ENCODE peak calls at places on chromosomes 1 and 21, in eight cellular contexts. One of them, this sample, is unnamed.

GRCh38 chr1:154847891-154848290 is 22.2 kb downstream of the KCNN3 start:
- DNase-seq in small intestine: no peak
- DNase-seq in testis: peak; percentile 48
- DNase-seq in aorta: no peak
- DNase-seq in psoas muscle: peak; percentile 33
- DNase-seq in right atrium auricular region: no peak
- DNase-seq in neural progenitor cell: no peak
- DNase-seq in fibroblast of lung: no peak
- DNase-seq in this sample: no peak

GRCh38 chr1:153626929-153627796 is at the start of gene S100A13:
- DNase-seq in aorta: peak; percentile 90
- DNase-seq in fibroblast of lung: peak; percentile 96
- DNase-seq in small intestine: peak; percentile 66
- DNase-seq in right atrium auricular region: peak; percentile 84
- DNase-seq in psoas muscle: peak; percentile 85
- DNase-seq in testis: peak; percentile 84
- DNase-seq in neural progenitor cell: peak; percentile 97
- DNase-seq in this sample: peak; percentile 79

GRCh38 chr1:59761440-59761839 is 53.3 kb upstream of the HOOK1 start:
- DNase-seq in psoas muscle: no peak
- DNase-seq in testis: no peak
- DNase-seq in aorta: no peak
- DNase-seq in small intestine: no peak
- DNase-seq in fibroblast of lung: no peak
- DNase-seq in right atrium auricular region: no peak
- DNase-seq in neural progenitor cell: no peak
- DNase-seq in this sample: no peak

GRCh38 chr21:39022901-39023693 is 160.2 kb downstream of the PSMG1 start:
- DNase-seq in fibroblast of lung: peak; percentile 49
- DNase-seq in psoas muscle: peak; percentile 56
- DNase-seq in neural progenitor cell: no peak
- DNase-seq in testis: peak; percentile 74
- DNase-seq in aorta: peak; percentile 94
- DNase-seq in right atrium auricular region: no peak
- DNase-seq in small intestine: no peak
- DNase-seq in this sample: peak; percentile 67

GRCh38 chr1:76572229-76572628 is 295.1 kb upstream of the ST6GALNAC5 start:
- DNase-seq in psoas muscle: no peak
- DNase-seq in right atrium auricular region: no peak
- DNase-seq in testis: no peak
- DNase-seq in neural progenitor cell: no peak
- DNase-seq in fibroblast of lung: no peak
- DNase-seq in small intestine: no peak
- DNase-seq in aorta: no peak
- DNase-seq in this sample: no peak

GRCh38 chr1:100037665-100038400 is 68.0 kb downstream of the SLC35A3 start:
- DNase-seq in testis: peak; percentile 94
- DNase-seq in right atrium auricular region: peak; percentile 90
- DNase-seq in neural progenitor cell: peak; percentile 95
- DNase-seq in small intestine: peak; percentile 89
- DNase-seq in fibroblast of lung: peak; percentile 86
- DNase-seq in aorta: peak; percentile 97
- DNase-seq in psoas muscle: peak; percentile 92
- DNase-seq in this sample: peak; percentile 94

GRCh38 chr1:50969611-50970507 is at the start of gene CDKN2C:
- DNase-seq in testis: peak; percentile 90
- DNase-seq in small intestine: peak; percentile 76
- DNase-seq in aorta: peak; percentile 87
- DNase-seq in psoas muscle: peak; percentile 74
- DNase-seq in fibroblast of lung: peak; percentile 79
- DNase-seq in right atrium auricular region: peak; percentile 89
- DNase-seq in neural progenitor cell: peak; percentile 77
- DNase-seq in this sample: peak; percentile 70

GRCh38 chr1:164602480-164603093 is 43.6 kb downstream of the PBX1 start:
- DNase-seq in psoas muscle: peak; percentile 35
- DNase-seq in neural progenitor cell: peak; percentile 81
- DNase-seq in right atrium auricular region: no peak
- DNase-seq in fibroblast of lung: peak; percentile 59
- DNase-seq in testis: peak; percentile 52
- DNase-seq in small intestine: peak; percentile 47
- DNase-seq in aorta: no peak
- DNase-seq in this sample: no peak

GRCh38 chr1:86714561-86715244 is 10.3 kb downstream of the SH3GLB1 start:
- DNase-seq in psoas muscle: no peak
- DNase-seq in right atrium auricular region: no peak
- DNase-seq in testis: no peak
- DNase-seq in neural progenitor cell: no peak
- DNase-seq in small intestine: peak; percentile 46
- DNase-seq in aorta: no peak
- DNase-seq in fibroblast of lung: no peak
- DNase-seq in this sample: no peak

GRCh38 chr21:41639766-41640165 is 127.1 kb downstream of the RIPK4 start:
- DNase-seq in small intestine: no peak
- DNase-seq in fibroblast of lung: no peak
- DNase-seq in psoas muscle: no peak
- DNase-seq in aorta: no peak
- DNase-seq in neural progenitor cell: no peak
- DNase-seq in right atrium auricular region: no peak
- DNase-seq in testis: no peak
- DNase-seq in this sample: no peak

GRCh38 chr1:156310962-156311361 is 11.9 kb upstream of the VHLL start:
- DNase-seq in small intestine: no peak
- DNase-seq in aorta: no peak
- DNase-seq in right atrium auricular region: no peak
- DNase-seq in testis: no peak
- DNase-seq in fibroblast of lung: peak; percentile 67
- DNase-seq in psoas muscle: peak; percentile 60
- DNase-seq in neural progenitor cell: no peak
- DNase-seq in this sample: no peak

GRCh38 chr1:108556501-108556900 is 3.4 kb upstream of the EEIG2 start:
- DNase-seq in neural progenitor cell: no peak
- DNase-seq in testis: no peak
- DNase-seq in right atrium auricular region: no peak
- DNase-seq in aorta: no peak
- DNase-seq in small intestine: no peak
- DNase-seq in fibroblast of lung: no peak
- DNase-seq in psoas muscle: no peak
- DNase-seq in this sample: no peak

GRCh38 chr21:45819478-45820170 is 161.9 kb upstream of the COL6A1 start:
- DNase-seq in right atrium auricular region: peak; percentile 54
- DNase-seq in fibroblast of lung: no peak
- DNase-seq in aorta: no peak
- DNase-seq in neural progenitor cell: no peak
- DNase-seq in small intestine: no peak
- DNase-seq in testis: peak; percentile 14
- DNase-seq in psoas muscle: no peak
- DNase-seq in this sample: no peak

GRCh38 chr21:45818276-45818903 is 163.2 kb upstream of the COL6A1 start:
- DNase-seq in right atrium auricular region: peak; percentile 56
- DNase-seq in aorta: no peak
- DNase-seq in psoas muscle: no peak
- DNase-seq in neural progenitor cell: no peak
- DNase-seq in testis: no peak
- DNase-seq in small intestine: no peak
- DNase-seq in fibroblast of lung: peak; percentile 75
- DNase-seq in this sample: no peak

GRCh38 chr21:45818904-45819285 is 162.7 kb upstream of the COL6A1 start:
- DNase-seq in right atrium auricular region: peak; percentile 32
- DNase-seq in testis: no peak
- DNase-seq in fibroblast of lung: peak; percentile 91
- DNase-seq in small intestine: peak; percentile 28
- DNase-seq in neural progenitor cell: no peak
- DNase-seq in psoas muscle: no peak
- DNase-seq in aorta: no peak
- DNase-seq in this sample: peak; percentile 60

GRCh38 chr21:45817345-45817744 is 164.2 kb upstream of the COL6A1 start:
- DNase-seq in testis: no peak
- DNase-seq in fibroblast of lung: no peak
- DNase-seq in right atrium auricular region: peak; percentile 28
- DNase-seq in aorta: no peak
- DNase-seq in psoas muscle: no peak
- DNase-seq in neural progenitor cell: no peak
- DNase-seq in small intestine: no peak
- DNase-seq in this sample: no peak

DNA sequence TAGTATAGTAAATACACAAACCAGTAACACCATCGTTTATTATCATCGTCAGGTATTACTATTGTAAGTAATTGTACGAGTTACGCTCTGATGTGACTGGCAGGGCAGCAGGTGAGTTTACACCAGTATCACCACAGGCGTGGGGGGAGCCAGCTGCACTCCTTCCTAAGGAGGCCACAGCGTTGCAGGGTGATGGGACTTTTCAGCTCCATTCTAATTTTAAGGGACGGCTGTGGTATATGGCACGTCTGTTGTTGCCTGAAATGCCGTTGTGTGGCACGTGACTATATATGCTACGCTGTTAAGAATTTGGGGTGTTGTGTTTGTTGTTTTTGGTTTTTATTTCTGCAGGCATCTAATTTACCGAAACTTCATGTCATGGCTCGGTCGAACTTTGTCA is 164.8 kb upstream of the COL6A1 start:
- DNase-seq in neural progenitor cell: no peak
- DNase-seq in right atrium auricular region: peak; percentile 21
- DNase-seq in testis: no peak
- DNase-seq in psoas muscle: no peak
- DNase-seq in aorta: no peak
- DNase-seq in small intestine: no peak
- DNase-seq in fibroblast of lung: no peak
- DNase-seq in this sample: no peak
- H3K4me1 ChIP-seq in neural progenitor cell: no peaks in the 10 kb centered on the region
- H3K4me1 ChIP-seq in right atrium auricular region: peaks cover 7% of the 10 kb centered on the region
- H3K4me1 ChIP-seq in testis: peaks cover 8% of the 10 kb centered on the region
- H3K4me1 ChIP-seq in psoas muscle: no peaks in the 10 kb centered on the region
- H3K4me1 ChIP-seq in aorta: no peaks in the 10 kb centered on the region
- H3K4me1 ChIP-seq in small intestine: no peaks in the 10 kb centered on the region
- H3K4me1 ChIP-seq in fibroblast of lung: no peaks in the 10 kb centered on the region
- H3K4me1 ChIP-seq in this sample: no peaks in the 10 kb centered on the region

DNA sequence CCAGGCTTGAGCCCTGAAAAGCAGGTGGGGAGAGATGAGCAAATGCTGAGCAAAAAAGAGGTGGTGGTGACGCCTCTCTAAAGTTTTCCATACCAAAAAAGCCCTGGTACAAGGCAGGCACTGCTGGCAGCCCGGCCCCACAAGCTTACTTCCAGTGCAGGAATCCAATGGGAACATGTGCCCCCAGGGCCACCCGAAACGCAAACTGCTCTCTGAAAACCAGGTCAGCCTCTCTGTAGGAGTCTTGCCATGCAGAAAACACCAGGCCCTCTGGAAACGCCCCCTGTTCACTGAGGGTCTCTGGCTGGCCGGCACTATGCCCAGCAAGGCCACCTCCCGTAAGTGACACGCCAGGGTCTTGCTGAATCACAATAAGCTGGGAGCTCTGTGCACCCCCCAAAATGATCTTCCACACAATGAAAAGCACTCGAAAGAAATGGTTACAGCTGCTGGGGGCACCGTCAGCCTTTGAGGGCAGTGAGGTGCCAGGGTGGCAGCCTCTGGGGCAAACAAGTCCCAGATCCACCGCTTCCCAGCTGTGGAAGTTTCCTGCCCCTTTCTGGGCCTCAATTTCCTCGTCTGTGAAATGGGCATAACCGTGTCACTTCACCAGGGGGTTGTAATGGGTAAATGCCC is 170.5 kb downstream of the TOMM20 start:
- DNase-seq in aorta: no peak
- DNase-seq in testis: no peak
- DNase-seq in fibroblast of lung: no peak
- DNase-seq in neural progenitor cell: no peak
- DNase-seq in small intestine: no peak
- DNase-seq in right atrium auricular region: peak; percentile 56
- DNase-seq in psoas muscle: no peak
- DNase-seq in this sample: peak; percentile 57
- H3K4me1 ChIP-seq in aorta: peaks cover 3% of the 10 kb centered on the region
- H3K4me1 ChIP-seq in testis: peaks cover 33% of the 10 kb centered on the region
- H3K4me1 ChIP-seq in fibroblast of lung: peaks cover 41% of the 10 kb centered on the region
- H3K4me1 ChIP-seq in neural progenitor cell: peaks cover 60% of the 10 kb centered on the region
- H3K4me1 ChIP-seq in small intestine: peaks cover 24% of the 10 kb centered on the region
- H3K4me1 ChIP-seq in right atrium auricular region: peaks cover 57% of the 10 kb centered on the region
- H3K4me1 ChIP-seq in psoas muscle: peaks cover 58% of the 10 kb centered on the region
- H3K4me1 ChIP-seq in this sample: peaks cover 91% of the 10 kb centered on the region

GRCh38 chr1:15351301-15351700 is 58.4 kb upstream of the EFHD2 start:
- DNase-seq in testis: peak; percentile 51
- DNase-seq in aorta: no peak
- DNase-seq in psoas muscle: no peak
- DNase-seq in neural progenitor cell: no peak
- DNase-seq in right atrium auricular region: no peak
- DNase-seq in fibroblast of lung: no peak
- DNase-seq in small intestine: peak; percentile 74
- DNase-seq in this sample: peak; percentile 2

GRCh38 chr1:15354580-15354965 is 55.1 kb upstream of the EFHD2 start:
- DNase-seq in small intestine: no peak
- DNase-seq in psoas muscle: no peak
- DNase-seq in right atrium auricular region: no peak
- DNase-seq in aorta: no peak
- DNase-seq in fibroblast of lung: peak; percentile 70
- DNase-seq in testis: no peak
- DNase-seq in neural progenitor cell: no peak
- DNase-seq in this sample: no peak

GRCh38 chr1:15355968-15356621 is 53.6 kb upstream of the EFHD2 start:
- DNase-seq in aorta: no peak
- DNase-seq in right atrium auricular region: no peak
- DNase-seq in testis: peak; percentile 83
- DNase-seq in psoas muscle: no peak
- DNase-seq in fibroblast of lung: peak; percentile 35
- DNase-seq in small intestine: peak; percentile 76
- DNase-seq in neural progenitor cell: no peak
- DNase-seq in this sample: no peak

GRCh38 chr1:15352122-15352957 is 57.3 kb upstream of the EFHD2 start:
- DNase-seq in fibroblast of lung: peak; percentile 54
- DNase-seq in neural progenitor cell: no peak
- DNase-seq in small intestine: peak; percentile 88
- DNase-seq in right atrium auricular region: no peak
- DNase-seq in psoas muscle: no peak
- DNase-seq in aorta: no peak
- DNase-seq in testis: no peak
- DNase-seq in this sample: peak; percentile 54

GRCh38 chr1:15353839-15354579 is 55.7 kb upstream of the EFHD2 start:
- DNase-seq in neural progenitor cell: no peak
- DNase-seq in fibroblast of lung: peak; percentile 31
- DNase-seq in testis: no peak
- DNase-seq in small intestine: no peak
- DNase-seq in aorta: no peak
- DNase-seq in right atrium auricular region: no peak
- DNase-seq in psoas muscle: no peak
- DNase-seq in this sample: no peak
- H3K4me1 ChIP-seq in neural progenitor cell: no peaks in the 10 kb centered on the region
- H3K4me1 ChIP-seq in fibroblast of lung: peaks cover 17% of the 10 kb centered on the region
- H3K4me1 ChIP-seq in testis: peaks cover 26% of the 10 kb centered on the region
- H3K4me1 ChIP-seq in small intestine: no peaks in the 10 kb centered on the region
- H3K4me1 ChIP-seq in aorta: no peaks in the 10 kb centered on the region
- H3K4me1 ChIP-seq in right atrium auricular region: no peaks in the 10 kb centered on the region
- H3K4me1 ChIP-seq in psoas muscle: no peaks in the 10 kb centered on the region
- H3K4me1 ChIP-seq in this sample: no peaks in the 10 kb centered on the region

DNA sequence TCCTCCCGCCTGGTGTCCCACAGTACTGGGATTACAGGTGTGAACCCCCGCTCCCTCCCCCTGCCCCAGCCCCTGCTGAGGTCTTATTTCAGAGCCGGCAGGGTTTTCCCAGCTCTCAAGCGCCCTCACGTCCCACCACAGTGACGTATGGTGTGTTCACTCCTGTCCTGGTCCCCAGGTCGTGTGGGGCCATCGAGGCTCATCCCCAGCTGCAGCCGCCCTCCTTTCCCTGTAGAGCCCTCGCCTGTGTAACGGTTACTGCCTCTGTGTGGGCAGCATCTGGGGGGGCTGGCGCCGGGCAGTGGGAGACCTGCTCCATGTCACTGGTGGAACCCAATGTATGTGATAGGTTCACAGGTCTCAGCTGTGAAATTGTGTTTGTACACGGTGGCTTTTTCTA is 23.2 kb downstream of the SKI start:
- DNase-seq in psoas muscle: peak; percentile 7
- DNase-seq in small intestine: no peak
- DNase-seq in right atrium auricular region: no peak
- DNase-seq in fibroblast of lung: no peak
- DNase-seq in neural progenitor cell: no peak
- DNase-seq in aorta: no peak
- DNase-seq in testis: no peak
- DNase-seq in this sample: no peak
- H3K4me1 ChIP-seq in psoas muscle: peaks cover 70% of the 10 kb centered on the region
- H3K4me1 ChIP-seq in small intestine: peaks cover 34% of the 10 kb centered on the region
- H3K4me1 ChIP-seq in right atrium auricular region: peaks cover 95% of the 10 kb centered on the region
- H3K4me1 ChIP-seq in fibroblast of lung: peaks cover 2% of the 10 kb centered on the region
- H3K4me1 ChIP-seq in neural progenitor cell: peaks cover 45% of the 10 kb centered on the region
- H3K4me1 ChIP-seq in aorta: peaks cover 2% of the 10 kb centered on the region
- H3K4me1 ChIP-seq in testis: peaks cover 48% of the 10 kb centered on the region
- H3K4me1 ChIP-seq in this sample: peaks cover 69% of the 10 kb centered on the region

This sample was measured in right lobe of liver.